ENCODE peak calls at places on chromosomes 4 and X, in eight cellular contexts. I is A549, E is suprapubic skin, R is tibial nerve, A is ovary, J is sigmoid colon, N is transverse colon, L is stomach. K is an unnamed sample.

GRCh38 chr4:21452931-21453330 is 495.6 kb downstream of the KCNIP4 start:
- DNase-seq in J (no peak), L (no peak), R (no peak), I (no peak), N (no peak), A (no peak), E (no peak), K (no peak)

GRCh38 chrX:137072396-137072795 is 38.6 kb upstream of the GPR101 start:
- DNase-seq in L (no peak), N (no peak), J (no peak), A (no peak), I (no peak), R (no peak), E (no peak), K (no peak)

GRCh38 chr4:144463896-144464295 is 182.1 kb upstream of the HHIP start:
- DNase-seq in E (no peak), R (no peak), J (no peak), N (no peak), I (no peak), A (no peak), L (no peak), K (no peak)

GRCh38 chrX:96837808-96838207 is 45.9 kb upstream of the RPA4 start:
- DNase-seq in E (no peak), I (no peak), N (no peak), L (no peak), R (no peak), J (no peak), A (no peak), K (no peak)

GRCh38 chrX:139167282-139167681 is 363.3 kb upstream of the F9 start:
- DNase-seq in L (no peak), J (no peak), E (no peak), N (no peak), I (no peak), A (no peak), R (no peak), K (no peak)

GRCh38 chr4:56426273-56426672 is 9.1 kb downstream of the PPAT start:
- DNase-seq in N (no peak), L (no peak), A (no peak), I (no peak), E (no peak), J (no peak), R (no peak), K (no peak)

GRCh38 chr4:2797188-2797544 is 4.3 kb downstream of the SH3BP2 start:
- DNase-seq in N (no peak), A (peak; percentile 22), L (peak; percentile 25), I (no peak), J (peak; percentile 55), R (no peak), E (peak; percentile 64), K (no peak)

GRCh38 chr4:119032921-119033685 is 102.5 kb upstream of the MYOZ2 start:
- DNase-seq in N (no peak), I (no peak), E (no peak), A (no peak), R (no peak), J (no peak), L (no peak), K (no peak)

GRCh38 chr4:14924945-14925344 is 77.3 kb upstream of the CPEB2 start:
- DNase-seq in N (no peak), L (no peak), A (no peak), I (no peak), J (no peak), E (no peak), R (no peak), K (no peak)

GRCh38 chrX:47540754-47541538 is 20.1 kb upstream of the ARAF start:
- DNase-seq in E (peak; percentile 78), R (peak; percentile 48), A (peak; percentile 70), L (peak; percentile 69), J (peak; percentile 93), N (peak; percentile 77), I (peak; percentile 90), K (no peak)

GRCh38 chr4:142883433-142883832 is 37.3 kb upstream of the INPP4B start:
- DNase-seq in N (no peak), R (no peak), J (no peak), A (no peak), L (no peak), I (no peak), E (no peak), K (no peak)

GRCh38 chr4:145216532-145216931 is 36.1 kb upstream of the OTUD4 start:
- DNase-seq in L (no peak), N (no peak), I (no peak), A (no peak), J (no peak), R (no peak), E (no peak), K (no peak)

GRCh38 chr4:152709675-152710438 is 30.1 kb upstream of the TMEM154 start:
- DNase-seq in A (no peak), I (no peak), L (no peak), E (no peak), J (no peak), R (no peak), N (no peak), K (no peak)

GRCh38 chr4:785332-786073 is 40.4 kb downstream of the CPLX1 start:
- DNase-seq in A (no peak), N (no peak), L (no peak), I (no peak), R (peak; percentile 11), E (peak; percentile 62), J (peak; percentile 63), K (no peak)

GRCh38 chrX:25084446-25084845 is 68.7 kb upstream of the ARX start:
- DNase-seq in N (no peak), I (no peak), R (no peak), L (no peak), J (no peak), E (no peak), A (no peak), K (no peak)

GRCh38 chrX:53266175-53266574 is 15.2 kb downstream of the IQSEC2 start:
- DNase-seq in R (no peak), L (no peak), I (no peak), E (no peak), J (no peak), A (no peak), N (no peak), K (no peak)

GRCh38 chr4:189858445-189858844 is 82.2 kb upstream of the FRG1 start:
- DNase-seq in E (no peak), R (no peak), N (no peak), J (no peak), A (no peak), L (no peak), I (no peak), K (no peak)

GRCh38 chr4:30396772-30397475 is 323.2 kb upstream of the PCDH7 start:
- DNase-seq in L (no peak), N (no peak), E (no peak), A (no peak), R (no peak), J (no peak), I (no peak), K (no peak)
- TF ChIP-seq EP300 in L (no peak), N (no peak), E (no peak), A (no peak), R (no peak), J (no peak), I (no peak), K (no peak)

GRCh38 chr4:184408711-184409081 is 65.7 kb downstream of the IRF2 start:
- DNase-seq in E (no peak), L (no peak), J (no peak), I (no peak), R (no peak), A (no peak), N (no peak), K (no peak)

GRCh38 chr4:184408021-184408710 is 66.2 kb downstream of the IRF2 start:
- DNase-seq in N (no peak), A (no peak), I (no peak), E (no peak), R (no peak), L (no peak), J (no peak), K (no peak)

GRCh38 chr4:184409502-184409901 is 64.8 kb downstream of the IRF2 start:
- DNase-seq in N (no peak), I (no peak), A (no peak), E (no peak), J (no peak), R (no peak), L (no peak), K (no peak)

GRCh38 chr4:184410748-184411147 is 63.6 kb downstream of the IRF2 start:
- DNase-seq in I (no peak), A (no peak), J (no peak), L (no peak), R (no peak), E (no peak), N (no peak), K (no peak)

GRCh38 chr4:184409911-184410692 is 64.2 kb downstream of the IRF2 start:
- DNase-seq in N (peak; percentile 42), L (no peak), E (no peak), A (no peak), R (no peak), I (no peak), J (no peak), K (no peak)
- H3K4me3 ChIP-seq in N (no peak overlapping the region), L (no peak overlapping the region), E (no peak overlapping the region), A (no peak overlapping the region), R (no peak overlapping the region), I (no peak overlapping the region), J (no peak overlapping the region), K (no peak overlapping the region)

DNA sequence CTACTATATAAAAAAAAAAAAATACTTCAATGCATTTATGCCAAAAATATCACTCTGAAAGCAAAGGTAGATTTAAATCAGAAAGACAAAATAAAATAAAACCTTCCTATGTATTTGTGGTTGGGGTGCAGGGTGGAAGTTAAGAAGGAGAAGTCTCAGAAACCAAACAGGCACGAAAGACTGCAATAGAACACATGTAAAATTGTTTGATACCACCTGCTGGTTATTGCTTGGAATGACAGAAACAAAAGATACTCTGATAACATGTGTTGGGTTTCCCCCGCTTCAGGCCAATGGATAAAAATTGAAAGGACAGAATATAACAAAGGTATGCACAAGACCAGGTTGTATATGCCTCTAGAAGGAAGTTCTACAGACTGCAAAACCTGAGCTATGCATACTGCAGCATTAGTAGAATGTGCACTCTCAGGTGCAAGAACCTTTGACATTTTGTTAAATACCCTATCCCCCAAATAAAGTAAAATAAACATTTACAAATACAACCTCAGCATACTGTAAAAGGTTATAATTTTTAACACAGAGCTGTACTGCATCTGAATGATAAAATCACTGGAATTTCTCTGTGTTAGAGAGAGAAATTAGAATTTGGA is 118.8 kb downstream of the GABRA2 start:
- DNase-seq in N (no peak), I (no peak), A (no peak), L (no peak), J (no peak), E (no peak), R (no peak), K (no peak)
- TF ChIP-seq CTCF in N (peak; percentile 40), I (no peak), A (no peak), L (no peak), J (peak; percentile 38), E (no peak), R (no peak), K (peak; percentile 22)

DNA sequence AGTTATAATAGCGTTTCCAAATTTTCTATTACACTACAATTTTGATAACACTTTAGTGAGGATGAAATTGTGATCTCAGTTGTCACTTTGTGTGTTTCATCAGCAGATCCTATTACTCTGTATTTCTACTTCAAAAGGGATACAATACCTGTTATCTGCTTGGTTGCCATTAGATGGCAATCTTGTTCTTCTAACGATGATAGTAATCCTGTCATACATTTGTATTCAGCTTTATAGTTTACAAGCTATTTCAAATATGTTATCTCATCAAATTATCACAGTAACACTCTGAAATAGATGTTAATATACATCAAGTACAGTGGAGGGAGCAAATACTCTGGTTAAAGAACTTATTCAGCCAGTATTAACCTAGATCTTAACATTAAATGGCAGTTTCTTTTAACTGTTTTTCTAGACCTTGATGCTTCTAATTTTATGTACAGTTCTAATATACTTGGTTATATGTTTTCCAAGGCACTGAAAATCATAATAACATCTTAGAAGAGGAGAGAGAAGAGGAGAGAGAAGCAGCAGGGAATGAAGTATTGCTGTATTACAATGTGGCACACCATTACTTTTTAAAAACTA is 292.0 kb downstream of the CCSER1 start:
- DNase-seq in I (peak; percentile 33), L (no peak), N (no peak), E (no peak), A (no peak), R (no peak), J (no peak), K (no peak)
- TF ChIP-seq EP300 in I (no peak), L (no peak), N (no peak), E (no peak), A (no peak), R (no peak), J (no peak), K (no peak)

K was measured in esophagus muscularis mucosa.